ENCODE peak calls at places on chromosomes 11 and 22, in seven cellular contexts. One of them, this sample, is unnamed. For H3K27me3, the result is how much of the 10 kb centered on the place peaks cover.

GRCh38 chr11:11659567-11660341 is 37.9 kb upstream of the GALNT18 start:
- DNase-seq in Karpas-422: peak
- DNase-seq in IMR-90: no peak
- DNase-seq in PC-9: no peak
- DNase-seq in upper lobe of right lung: no peak
- DNase-seq in brain microvascular endothelial cell: no peak
- DNase-seq in lung: no peak
- DNase-seq in this sample: no peak

GRCh38 chr11:3939211-3939610 is 83.7 kb downstream of the STIM1 start:
- DNase-seq in IMR-90: peak
- DNase-seq in upper lobe of right lung: no peak
- DNase-seq in PC-9: no peak
- DNase-seq in lung: no peak
- DNase-seq in brain microvascular endothelial cell: peak
- DNase-seq in Karpas-422: no peak
- DNase-seq in this sample: no peak

GRCh38 chr11:59263225-59263894 is 50.6 kb upstream of the MPEG1 start:
- DNase-seq in IMR-90: no peak
- DNase-seq in upper lobe of right lung: no peak
- DNase-seq in Karpas-422: peak
- DNase-seq in brain microvascular endothelial cell: no peak
- DNase-seq in lung: no peak
- DNase-seq in PC-9: no peak
- DNase-seq in this sample: no peak

GRCh38 chr11:46015941-46016340 is 93.5 kb downstream of the LARGE2 start:
- DNase-seq in IMR-90: peak
- DNase-seq in brain microvascular endothelial cell: no peak
- DNase-seq in PC-9: no peak
- DNase-seq in lung: no peak
- DNase-seq in Karpas-422: no peak
- DNase-seq in upper lobe of right lung: no peak
- DNase-seq in this sample: no peak

GRCh38 chr11:76694664-76695063 is 24.1 kb upstream of the LRRC32 start:
- DNase-seq in IMR-90: peak
- DNase-seq in Karpas-422: no peak
- DNase-seq in PC-9: no peak
- DNase-seq in brain microvascular endothelial cell: peak
- DNase-seq in upper lobe of right lung: no peak
- DNase-seq in lung: no peak
- DNase-seq in this sample: no peak

GRCh38 chr11:131745405-131745804 is 375.0 kb downstream of the NTM start:
- DNase-seq in IMR-90: peak
- DNase-seq in Karpas-422: no peak
- DNase-seq in upper lobe of right lung: no peak
- DNase-seq in lung: no peak
- DNase-seq in PC-9: no peak
- DNase-seq in brain microvascular endothelial cell: peak
- DNase-seq in this sample: no peak

GRCh38 chr11:720642-721346 is 14.8 kb downstream of the EPS8L2 start:
- DNase-seq in lung: no peak
- DNase-seq in PC-9: no peak
- DNase-seq in upper lobe of right lung: no peak
- DNase-seq in brain microvascular endothelial cell: no peak
- DNase-seq in IMR-90: peak
- DNase-seq in Karpas-422: no peak
- DNase-seq in this sample: no peak

GRCh38 chr22:45455212-45455611 is 41.7 kb downstream of the RIBC2 start:
- DNase-seq in IMR-90: no peak
- DNase-seq in brain microvascular endothelial cell: no peak
- DNase-seq in lung: no peak
- DNase-seq in PC-9: no peak
- DNase-seq in Karpas-422: no peak
- DNase-seq in upper lobe of right lung: no peak
- DNase-seq in this sample: no peak

GRCh38 chr11:115407496-115407895 is 96.7 kb downstream of the CADM1 start:
- DNase-seq in PC-9: no peak
- DNase-seq in IMR-90: no peak
- DNase-seq in Karpas-422: no peak
- DNase-seq in upper lobe of right lung: no peak
- DNase-seq in brain microvascular endothelial cell: no peak
- DNase-seq in lung: no peak
- DNase-seq in this sample: no peak

GRCh38 chr11:101009685-101010055 is 119.9 kb downstream of the PGR start:
- DNase-seq in IMR-90: no peak
- DNase-seq in Karpas-422: no peak
- DNase-seq in PC-9: no peak
- DNase-seq in brain microvascular endothelial cell: no peak
- DNase-seq in lung: no peak
- DNase-seq in upper lobe of right lung: no peak
- DNase-seq in this sample: no peak

GRCh38 chr22:47591016-47591415 is 828.6 kb downstream of the TBC1D22A start:
- DNase-seq in lung: no peak
- DNase-seq in IMR-90: no peak
- DNase-seq in Karpas-422: no peak
- DNase-seq in brain microvascular endothelial cell: no peak
- DNase-seq in upper lobe of right lung: peak
- DNase-seq in PC-9: no peak
- DNase-seq in this sample: no peak

GRCh38 chr22:41598081-41598480 is 8.4 kb upstream of the PMM1 start:
- DNase-seq in brain microvascular endothelial cell: peak
- DNase-seq in Karpas-422: no peak
- DNase-seq in PC-9: no peak
- DNase-seq in IMR-90: peak
- DNase-seq in upper lobe of right lung: peak
- DNase-seq in lung: no peak
- DNase-seq in this sample: peak

GRCh38 chr11:69912161-69912910 is 93.1 kb upstream of the FGF3 start:
- DNase-seq in Karpas-422: no peak
- DNase-seq in PC-9: no peak
- DNase-seq in lung: no peak
- DNase-seq in brain microvascular endothelial cell: no peak
- DNase-seq in IMR-90: no peak
- DNase-seq in upper lobe of right lung: peak
- DNase-seq in this sample: no peak

GRCh38 chr11:60970369-60970774 is 1.1 kb upstream of the CD6 start:
- DNase-seq in brain microvascular endothelial cell: peak
- DNase-seq in lung: peak
- DNase-seq in upper lobe of right lung: peak
- DNase-seq in PC-9: no peak
- DNase-seq in IMR-90: peak
- DNase-seq in Karpas-422: peak
- DNase-seq in this sample: no peak

GRCh38 chr11:59755701-59756495 is 722 bp downstream of the STX3 start:
- DNase-seq in brain microvascular endothelial cell: peak
- DNase-seq in upper lobe of right lung: peak
- DNase-seq in lung: peak
- DNase-seq in PC-9: peak
- DNase-seq in IMR-90: peak
- DNase-seq in Karpas-422: no peak
- DNase-seq in this sample: no peak

GRCh38 chr22:22907551-22908494 is 20.2 kb downstream of the IGLL5 start:
- DNase-seq in brain microvascular endothelial cell: no peak
- DNase-seq in IMR-90: no peak
- DNase-seq in lung: no peak
- DNase-seq in PC-9: no peak
- DNase-seq in Karpas-422: no peak
- DNase-seq in upper lobe of right lung: no peak
- DNase-seq in this sample: no peak

GRCh38 chr11:57294225-57295131 is 30.3 kb downstream of the TNKS1BP1 start:
- DNase-seq in Karpas-422: no peak
- DNase-seq in IMR-90: peak
- DNase-seq in brain microvascular endothelial cell: no peak
- DNase-seq in lung: peak
- DNase-seq in PC-9: peak
- DNase-seq in upper lobe of right lung: no peak
- DNase-seq in this sample: no peak

GRCh38 chr11:13667245-13667644 is 1.2 kb upstream of the FAR1 start:
- DNase-seq in Karpas-422: peak
- DNase-seq in PC-9: no peak
- DNase-seq in upper lobe of right lung: no peak
- DNase-seq in IMR-90: peak
- DNase-seq in lung: no peak
- DNase-seq in brain microvascular endothelial cell: no peak
- DNase-seq in this sample: no peak

GRCh38 chr22:27489265-27489675 is 312.3 kb downstream of the MN1 start:
- DNase-seq in PC-9: no peak
- DNase-seq in IMR-90: peak
- DNase-seq in lung: no peak
- DNase-seq in Karpas-422: no peak
- DNase-seq in upper lobe of right lung: no peak
- DNase-seq in brain microvascular endothelial cell: peak
- DNase-seq in this sample: no peak

GRCh38 chr22:20569059-20570058 is 61.9 kb downstream of the MED15 start:
- DNase-seq in IMR-90: peak
- DNase-seq in PC-9: peak
- DNase-seq in lung: peak
- DNase-seq in Karpas-422: no peak
- DNase-seq in upper lobe of right lung: peak
- DNase-seq in brain microvascular endothelial cell: peak
- DNase-seq in this sample: peak

GRCh38 chr11:11513438-11513837 is 108.4 kb downstream of the GALNT18 start:
- DNase-seq in Karpas-422: no peak
- DNase-seq in PC-9: no peak
- DNase-seq in IMR-90: no peak
- DNase-seq in lung: no peak
- DNase-seq in brain microvascular endothelial cell: no peak
- DNase-seq in upper lobe of right lung: no peak
- DNase-seq in this sample: no peak

GRCh38 chr11:113202431-113202830 is 112.0 kb upstream of the TTC12 start:
- DNase-seq in Karpas-422: no peak
- DNase-seq in upper lobe of right lung: no peak
- DNase-seq in lung: no peak
- DNase-seq in IMR-90: no peak
- DNase-seq in brain microvascular endothelial cell: no peak
- DNase-seq in PC-9: peak
- DNase-seq in this sample: no peak

GRCh38 chr11:12017865-12018453 is 9.5 kb upstream of the DKK3 start:
- DNase-seq in PC-9: no peak
- DNase-seq in lung: no peak
- DNase-seq in upper lobe of right lung: no peak
- DNase-seq in IMR-90: peak
- DNase-seq in brain microvascular endothelial cell: no peak
- DNase-seq in Karpas-422: no peak
- DNase-seq in this sample: no peak

GRCh38 chr11:72085836-72086475 is 5.3 kb downstream of the LRRC51 start:
- DNase-seq in IMR-90: no peak
- DNase-seq in Karpas-422: no peak
- DNase-seq in upper lobe of right lung: no peak
- DNase-seq in brain microvascular endothelial cell: no peak
- DNase-seq in lung: no peak
- DNase-seq in PC-9: no peak
- DNase-seq in this sample: no peak

GRCh38 chr11:299951-300735 is 817 bp upstream of the IFITM5 start:
- DNase-seq in upper lobe of right lung: peak
- DNase-seq in PC-9: no peak
- DNase-seq in lung: no peak
- DNase-seq in brain microvascular endothelial cell: no peak
- DNase-seq in Karpas-422: no peak
- DNase-seq in IMR-90: peak
- DNase-seq in this sample: no peak

GRCh38 chr11:17481905-17482304 is 5.3 kb upstream of the ABCC8 start:
- DNase-seq in lung: no peak
- DNase-seq in Karpas-422: no peak
- DNase-seq in PC-9: no peak
- DNase-seq in upper lobe of right lung: no peak
- DNase-seq in brain microvascular endothelial cell: no peak
- DNase-seq in IMR-90: no peak
- DNase-seq in this sample: no peak
- H3K27me3 ChIP-seq in lung: under half
- H3K27me3 ChIP-seq in Karpas-422: under half
- H3K27me3 ChIP-seq in PC-9: under half
- H3K27me3 ChIP-seq in upper lobe of right lung: under half
- H3K27me3 ChIP-seq in brain microvascular endothelial cell: under half
- H3K27me3 ChIP-seq in IMR-90: under half
- H3K27me3 ChIP-seq in this sample: under half

DNA sequence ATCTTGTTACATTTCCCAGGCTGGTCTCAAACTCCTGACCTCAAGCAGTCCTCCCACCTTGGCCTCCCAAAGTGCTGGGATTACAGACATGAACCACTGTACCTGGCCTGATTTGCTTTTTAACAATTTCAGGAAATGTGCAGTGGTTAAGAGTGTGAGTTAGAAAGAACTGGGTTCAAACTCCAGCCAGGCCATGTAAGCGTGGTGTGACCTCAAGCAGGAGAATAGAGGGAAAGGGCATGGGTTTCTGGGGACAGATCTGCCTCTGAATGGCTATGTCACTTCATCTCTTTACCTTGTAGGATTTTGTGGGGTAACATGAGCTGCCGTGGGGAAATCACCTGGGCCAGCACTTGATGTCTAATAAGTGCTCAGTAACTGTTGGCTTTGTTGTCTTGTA is 9.3 kb downstream of the SNRPD3 start:
- DNase-seq in IMR-90: no peak
- DNase-seq in upper lobe of right lung: no peak
- DNase-seq in brain microvascular endothelial cell: no peak
- DNase-seq in lung: no peak
- DNase-seq in PC-9: no peak
- DNase-seq in Karpas-422: no peak
- DNase-seq in this sample: no peak
- H3K27ac ChIP-seq in IMR-90: no peak
- H3K27ac ChIP-seq in upper lobe of right lung: no peak
- H3K27ac ChIP-seq in brain microvascular endothelial cell: no peak
- H3K27ac ChIP-seq in lung: no peak
- H3K27ac ChIP-seq in PC-9: no peak
- H3K27ac ChIP-seq in Karpas-422: no peak
- H3K27ac ChIP-seq in this sample: no peak

GRCh38 chr11:2077061-2077802 is 62.0 kb downstream of the IGF2 start:
- DNase-seq in lung: no peak
- DNase-seq in PC-9: peak
- DNase-seq in Karpas-422: no peak
- DNase-seq in IMR-90: peak
- DNase-seq in upper lobe of right lung: no peak
- DNase-seq in brain microvascular endothelial cell: peak
- DNase-seq in this sample: peak
- H3K27me3 ChIP-seq in lung: under half
- H3K27me3 ChIP-seq in PC-9: under half
- H3K27me3 ChIP-seq in Karpas-422: under half
- H3K27me3 ChIP-seq in IMR-90: under half
- H3K27me3 ChIP-seq in upper lobe of right lung: under half
- H3K27me3 ChIP-seq in brain microvascular endothelial cell: under half
- H3K27me3 ChIP-seq in this sample: under half

GRCh38 chr11:111923951-111924350 is 5.2 kb downstream of the C11orf52 start:
- DNase-seq in PC-9: no peak
- DNase-seq in lung: no peak
- DNase-seq in brain microvascular endothelial cell: no peak
- DNase-seq in IMR-90: no peak
- DNase-seq in Karpas-422: no peak
- DNase-seq in upper lobe of right lung: no peak
- DNase-seq in this sample: no peak

GRCh38 chr11:111922803-111923202 is 4.1 kb downstream of the C11orf52 start:
- DNase-seq in PC-9: peak
- DNase-seq in brain microvascular endothelial cell: peak
- DNase-seq in upper lobe of right lung: no peak
- DNase-seq in Karpas-422: no peak
- DNase-seq in lung: peak
- DNase-seq in IMR-90: peak
- DNase-seq in this sample: no peak

GRCh38 chr11:111925953-111926352 is 7.2 kb downstream of the C11orf52 start:
- DNase-seq in upper lobe of right lung: no peak
- DNase-seq in IMR-90: no peak
- DNase-seq in PC-9: no peak
- DNase-seq in Karpas-422: no peak
- DNase-seq in brain microvascular endothelial cell: no peak
- DNase-seq in lung: no peak
- DNase-seq in this sample: no peak

GRCh38 chr11:111920908-111921307 is 2.2 kb downstream of the C11orf52 start:
- DNase-seq in upper lobe of right lung: no peak
- DNase-seq in brain microvascular endothelial cell: no peak
- DNase-seq in lung: no peak
- DNase-seq in IMR-90: no peak
- DNase-seq in Karpas-422: no peak
- DNase-seq in PC-9: no peak
- DNase-seq in this sample: no peak

GRCh38 chr11:111923351-111923788 is 4.7 kb downstream of the C11orf52 start:
- DNase-seq in upper lobe of right lung: no peak
- DNase-seq in lung: no peak
- DNase-seq in Karpas-422: no peak
- DNase-seq in brain microvascular endothelial cell: no peak
- DNase-seq in IMR-90: peak
- DNase-seq in PC-9: no peak
- DNase-seq in this sample: no peak
- H3K27ac ChIP-seq in upper lobe of right lung: peak
- H3K27ac ChIP-seq in lung: peak
- H3K27ac ChIP-seq in Karpas-422: no peak
- H3K27ac ChIP-seq in brain microvascular endothelial cell: peak
- H3K27ac ChIP-seq in IMR-90: peak
- H3K27ac ChIP-seq in PC-9: peak
- H3K27ac ChIP-seq in this sample: no peak